ENCODE peak calls at places on chromosomes 11 and 22, in four cellular contexts. Q, I, D and Z are unnamed samples.

GRCh38 chr11:114604179-114604813 is 8.7 kb upstream of the NXPE4 start:
- DNase-seq in Q (no peak), I (no peak), D (no peak), Z (no peak)

GRCh38 chr11:44564653-44565007 is 833 bp upstream of the CD82 start:
- DNase-seq in Q (peak), I (no peak), D (no peak), Z (peak)

GRCh38 chr11:60085909-60086308 is 2.6 kb upstream of the MS4A2 start:
- DNase-seq in Q (no peak), I (no peak), D (no peak), Z (no peak)

GRCh38 chr22:46982635-46983034 is 220.2 kb downstream of the TBC1D22A start:
- DNase-seq in Q (no peak), I (no peak), D (no peak), Z (no peak)

GRCh38 chr11:110161061-110161460 is 67.9 kb downstream of the ZC3H12C start:
- DNase-seq in Q (no peak), I (no peak), D (no peak), Z (no peak)

GRCh38 chr11:63622318-63622717 is 8.1 kb upstream of the PLAAT3 start:
- DNase-seq in Q (no peak), I (no peak), D (no peak), Z (no peak)

GRCh38 chr11:75815345-75815983 is 454 bp downstream of the UVRAG start:
- DNase-seq in Q (peak), I (peak), D (peak), Z (peak)

GRCh38 chr11:10413268-10413667 is 41.8 kb upstream of the AMPD3 start:
- DNase-seq in Q (no peak), I (no peak), D (peak), Z (peak)

GRCh38 chr22:31586137-31586920 is 75.7 kb downstream of the PISD start:
- DNase-seq in Q (no peak), I (no peak), D (no peak), Z (no peak)

GRCh38 chr11:83836883-83837654 is 550.9 kb upstream of the CCDC90B start:
- DNase-seq in Q (no peak), I (no peak), D (no peak), Z (no peak)

GRCh38 chr11:116993599-116993998 is 104.6 kb downstream of the SIK3 start:
- DNase-seq in Q (no peak), I (peak), D (peak), Z (peak)

GRCh38 chr11:74570266-74571061 is 21.9 kb upstream of the POLD3 start:
- DNase-seq in Q (no peak), I (no peak), D (peak), Z (no peak)

GRCh38 chr11:17979770-17980371 is 33.0 kb downstream of the SERGEF start:
- DNase-seq in Q (no peak), I (peak), D (peak), Z (peak)